ENCODE peak calls at places on chromosome 11, in eight cellular contexts. F, I, S, G, O, N, Y and M are unnamed samples.

GRCh38 chr11:92383430-92383829 is 158.8 kb downstream of the FAT3 start:
- DNase-seq in F (no peak), I (no peak), S (peak; percentile 33), G (no peak), O (no peak), N (no peak), Y (no peak), M (no peak)

GRCh38 chr11:6539748-6540268 is 42.7 kb downstream of the DNHD1 start:
- DNase-seq in F (no peak), I (no peak), S (no peak), G (no peak), O (no peak), N (no peak), Y (no peak), M (no peak)

GRCh38 chr11:72704028-72704782 is 30.0 kb upstream of the PDE2A start:
- DNase-seq in F (no peak), I (no peak), S (no peak), G (no peak), O (no peak), N (no peak), Y (no peak), M (no peak)

GRCh38 chr11:111441443-111441842 is 62.4 kb upstream of the POU2AF1 start:
- DNase-seq in F (no peak), I (no peak), S (peak; percentile 100), G (no peak), O (no peak), N (peak; percentile 39), Y (no peak), M (no peak)

GRCh38 chr11:108278546-108278945 is 55.7 kb downstream of the ATM start:
- DNase-seq in F (no peak), I (no peak), S (no peak), G (no peak), O (no peak), N (no peak), Y (no peak), M (no peak)

GRCh38 chr11:116822575-116822974 is 529 bp downstream of the APOA4 start:
- DNase-seq in F (no peak), I (no peak), S (no peak), G (no peak), O (no peak), N (no peak), Y (peak; percentile 5), M (no peak)

GRCh38 chr11:71962428-71963038 is 33.7 kb downstream of the RNF121 start:
- DNase-seq in F (no peak), I (no peak), S (peak; percentile 79), G (no peak), O (no peak), N (peak; percentile 30), Y (no peak), M (no peak)

GRCh38 chr11:114183041-114183511 is 113.1 kb upstream of the NNMT start:
- DNase-seq in F (no peak), I (no peak), S (peak; percentile 17), G (peak; percentile 40), O (no peak), N (no peak), Y (peak; percentile 74), M (peak; percentile 31)

GRCh38 chr11:12798609-12799011 is 124.4 kb downstream of the TEAD1 start:
- DNase-seq in F (no peak), I (no peak), S (no peak), G (no peak), O (no peak), N (no peak), Y (no peak), M (no peak)